ENCODE peak calls at places on chromosomes 12 and 14, in six cellular contexts. D is head of caudate nucleus, V is GM04503, F is lower leg skin, S is NCI-H1930, C is NCI-H1105. N is an unnamed sample.

GRCh38 chr12:87982208-87982607 is 47.0 kb downstream of the C12orf50 start:
- DNase-seq in V (no peak), D (no peak), C (no peak), S (no peak), F (no peak), N (no peak)

GRCh38 chr12:55789171-55789570 is 28.4 kb downstream of the SARNP start:
- DNase-seq in S (no peak), C (no peak), D (no peak), V (no peak), F (no peak), N (no peak)

GRCh38 chr14:30417121-30417520 is 141.8 kb upstream of the G2E3 start:
- DNase-seq in F (no peak), S (no peak), D (no peak), C (no peak), V (no peak), N (no peak)

GRCh38 chr14:89956294-89957009 is 725 bp downstream of the TDP1 start:
- DNase-seq in F (peak), V (peak), S (no peak), C (peak), D (peak), N (peak)

GRCh38 chr12:96994900-96995299 is 87.8 kb downstream of the NEDD1 start:
- DNase-seq in S (no peak), F (no peak), V (no peak), D (peak), C (no peak), N (no peak)

GRCh38 chr12:93002278-93003054 is 73.4 kb upstream of the EEA1 start:
- DNase-seq in D (no peak), F (peak), C (no peak), S (no peak), V (peak), N (peak)

GRCh38 chr14:72606879-72607278 is 287.0 kb downstream of the DPF3 start:
- DNase-seq in V (no peak), S (no peak), C (no peak), F (no peak), D (no peak), N (no peak)

GRCh38 chr14:103122578-103123127 is 608 bp upstream of the TNFAIP2 start:
- DNase-seq in S (no peak), D (no peak), C (peak), F (no peak), V (no peak), N (peak)

GRCh38 chr12:846376-846775 is 94.0 kb downstream of the WNK1 start:
- DNase-seq in F (no peak), C (no peak), V (no peak), D (no peak), S (no peak), N (no peak)

GRCh38 chr12:132152921-132153321 is 8.7 kb downstream of the NOC4L start:
- DNase-seq in S (no peak), V (no peak), D (no peak), C (no peak), F (no peak), N (no peak)

GRCh38 chr14:70873627-70874026 is 33.6 kb upstream of the PCNX1 start:
- DNase-seq in F (no peak), S (no peak), V (no peak), D (no peak), C (no peak), N (no peak)

GRCh38 chr12:27333311-27334009 is 824 bp downstream of the BMAL2 start:
- DNase-seq in D (peak), S (no peak), C (peak), V (no peak), F (no peak), N (peak)

GRCh38 chr12:563250-563781 is 99.9 kb downstream of the NINJ2 start:
- DNase-seq in C (no peak), S (no peak), F (no peak), V (no peak), D (no peak), N (no peak)

GRCh38 chr14:50786821-50787464 is 44.0 kb downstream of the NIN start:
- DNase-seq in F (no peak), V (no peak), S (no peak), D (no peak), C (no peak), N (no peak)

GRCh38 chr12:89349814-89350213 is 2.5 kb downstream of the DUSP6 start:
- DNase-seq in D (no peak), F (peak), V (no peak), S (no peak), C (no peak), N (no peak)

GRCh38 chr14:78254911-78255431 is 84.8 kb downstream of the NRXN3 start:
- DNase-seq in F (no peak), C (peak), S (no peak), D (no peak), V (no peak), N (no peak)

GRCh38 chr14:53064461-53064860 is 88.7 kb downstream of the DDHD1 start:
- DNase-seq in S (no peak), V (no peak), D (no peak), C (no peak), F (no peak), N (no peak)

GRCh38 chr14:70714055-70714550 is 72.4 kb downstream of the TTC9 start:
- DNase-seq in V (no peak), C (peak), S (peak), F (no peak), D (no peak), N (no peak)

GRCh38 chr12:52023182-52023975 is 16.6 kb downstream of the TAMALIN start:
- DNase-seq in C (peak), V (no peak), D (peak), F (peak), S (peak), N (peak)

GRCh38 chr12:131199221-131199620 is 245.5 kb downstream of the ADGRD1 start:
- DNase-seq in C (no peak), V (no peak), F (no peak), D (no peak), S (no peak), N (no peak)